ENCODE peak calls at places on chromosomes 7 and 10, in seven cellular contexts. Q is heart left ventricle, K is stomach, H is suprapubic skin, Z is right lobe of liver, W is breast epithelium, S is Peyer's patch. O is an unnamed sample.

GRCh38 chr7:46776790-46777189 is 805.1 kb downstream of the TNS3 start:
- DNase-seq in Q (no peak), K (no peak), H (no peak), Z (no peak), W (no peak), S (no peak), O (no peak)

GRCh38 chr7:435518-436366 is 83.9 kb downstream of the PDGFA start:
- DNase-seq in Q (peak; percentile 50), K (peak; percentile 91), H (no peak), Z (no peak), W (no peak), S (peak; percentile 85), O (no peak)

GRCh38 chr7:99409814-99410213 is 1.0 kb downstream of the BUD31 start:
- DNase-seq in Q (no peak), K (no peak), H (no peak), Z (no peak), W (no peak), S (no peak), O (no peak)

GRCh38 chr10:26627320-26627719 is 70.2 kb upstream of the PDSS1 start:
- DNase-seq in Q (no peak), K (no peak), H (no peak), Z (no peak), W (no peak), S (no peak), O (no peak)

GRCh38 chr10:80498833-80499671 is 38.6 kb upstream of the SH2D4B start:
- DNase-seq in Q (peak; percentile 95), K (peak; percentile 81), H (peak; percentile 96), Z (peak; percentile 96), W (peak; percentile 90), S (peak; percentile 87), O (peak; percentile 100)

GRCh38 chr7:31811650-31812461 is 124.8 kb downstream of the PPP1R17 start:
- DNase-seq in Q (peak; percentile 42), K (no peak), H (no peak), Z (no peak), W (no peak), S (no peak), O (no peak)

GRCh38 chr7:46939558-46939957 is 642.4 kb downstream of the TNS3 start:
- DNase-seq in Q (no peak), K (no peak), H (no peak), Z (no peak), W (no peak), S (no peak), O (no peak)

GRCh38 chr7:30302656-30303311 is 18.4 kb downstream of the ZNRF2 start:
- DNase-seq in Q (no peak), K (no peak), H (no peak), Z (no peak), W (no peak), S (no peak), O (no peak)

GRCh38 chr10:61078542-61078941 is 134.6 kb upstream of the RHOBTB1 start:
- DNase-seq in Q (peak; percentile 25), K (no peak), H (no peak), Z (no peak), W (no peak), S (no peak), O (no peak)

GRCh38 chr7:96187735-96188622 is 133.9 kb downstream of the SLC25A13 start:
- DNase-seq in Q (no peak), K (no peak), H (no peak), Z (no peak), W (no peak), S (no peak), O (no peak)

GRCh38 chr10:88428442-88428841 is 154.7 kb downstream of the RNLS start:
- DNase-seq in Q (no peak), K (no peak), H (no peak), Z (no peak), W (no peak), S (no peak), O (no peak)

GRCh38 chr10:24575462-24576002 is 148.2 kb downstream of the ARHGAP21 start:
- DNase-seq in Q (no peak), K (no peak), H (no peak), Z (no peak), W (no peak), S (no peak), O (no peak)

GRCh38 chr7:148611692-148612091 is 21.1 kb downstream of the C7orf33 start:
- DNase-seq in Q (no peak), K (no peak), H (no peak), Z (no peak), W (no peak), S (no peak), O (no peak)

GRCh38 chr7:157815061-157816022 is 478.5 kb downstream of the DNAJB6 start:
- DNase-seq in Q (no peak), K (no peak), H (no peak), Z (peak; percentile 41), W (no peak), S (no peak), O (no peak)

GRCh38 chr10:114646426-114646825 is 11.6 kb downstream of the ABLIM1 start:
- DNase-seq in Q (no peak), K (no peak), H (no peak), Z (no peak), W (no peak), S (no peak), O (no peak)

GRCh38 chr7:69684955-69685631 is 86.8 kb downstream of the AUTS2 start:
- DNase-seq in Q (no peak), K (no peak), H (no peak), Z (no peak), W (no peak), S (no peak), O (no peak)

GRCh38 chr10:21292763-21293517 is 232.5 kb downstream of the SKIDA1 start:
- DNase-seq in Q (peak; percentile 72), K (no peak), H (peak; percentile 84), Z (no peak), W (peak; percentile 86), S (no peak), O (no peak)

GRCh38 chr10:21503580-21503979 is 21.9 kb downstream of the SKIDA1 start:
- DNase-seq in Q (no peak), K (no peak), H (no peak), Z (no peak), W (no peak), S (no peak), O (no peak)

GRCh38 chr7:50648570-50649169 is 83.5 kb upstream of the DDC start:
- DNase-seq in Q (no peak), K (peak; percentile 16), H (no peak), Z (no peak), W (no peak), S (no peak), O (peak; percentile 61)

GRCh38 chr7:7427363-7427762 is 108.3 kb downstream of the COL28A1 start:
- DNase-seq in Q (no peak), K (no peak), H (no peak), Z (no peak), W (no peak), S (no peak), O (no peak)

GRCh38 chr10:73920084-73920483 is 9.2 kb downstream of the PLAU start:
- DNase-seq in Q (peak; percentile 64), K (no peak), H (no peak), Z (no peak), W (peak; percentile 78), S (no peak), O (no peak)

GRCh38 chr10:5416981-5417380 is 4.6 kb downstream of the NET1 start:
- DNase-seq in Q (no peak), K (no peak), H (no peak), Z (no peak), W (no peak), S (no peak), O (no peak)

GRCh38 chr10:15374156-15374555 is 3.1 kb upstream of the FAM171A1 start:
- DNase-seq in Q (no peak), K (no peak), H (no peak), Z (no peak), W (no peak), S (no peak), O (no peak)

GRCh38 chr10:34730726-34731125 is 84.4 kb downstream of the PARD3 start:
- DNase-seq in Q (no peak), K (no peak), H (no peak), Z (no peak), W (no peak), S (no peak), O (no peak)
- H3K4me1 ChIP-seq in Q (peaks cover 19% of the 10 kb centered on the region), K (peaks cover 39% of the 10 kb centered on the region), H (peaks cover 53% of the 10 kb centered on the region), Z (peaks cover 39% of the 10 kb centered on the region), W (peaks cover 6% of the 10 kb centered on the region), S (no peaks in the 10 kb centered on the region), O (peaks cover 72% of the 10 kb centered on the region)

GRCh38 chr7:108280136-108280535 is 150.0 kb upstream of the LAMB4 start:
- DNase-seq in Q (no peak), K (no peak), H (no peak), Z (no peak), W (no peak), S (no peak), O (no peak)

GRCh38 chr7:108278776-108279175 is 148.6 kb upstream of the LAMB4 start:
- DNase-seq in Q (no peak), K (no peak), H (no peak), Z (no peak), W (no peak), S (no peak), O (no peak)

GRCh38 chr7:108282427-108282996 is 152.4 kb upstream of the LAMB4 start:
- DNase-seq in Q (no peak), K (no peak), H (no peak), Z (no peak), W (no peak), S (no peak), O (no peak)

GRCh38 chr7:108283252-108283651 is 153.1 kb upstream of the LAMB4 start:
- DNase-seq in Q (no peak), K (no peak), H (no peak), Z (no peak), W (no peak), S (no peak), O (no peak)

GRCh38 chr7:108278281-108278680 is 148.1 kb upstream of the LAMB4 start:
- DNase-seq in Q (no peak), K (no peak), H (no peak), Z (no peak), W (no peak), S (no peak), O (no peak)
- TF ChIP-seq POLR2A in Q (no peak), K (no peak), H (no peak), Z (no peak), W (no peak), S (no peak), O (no peak)

DNA sequence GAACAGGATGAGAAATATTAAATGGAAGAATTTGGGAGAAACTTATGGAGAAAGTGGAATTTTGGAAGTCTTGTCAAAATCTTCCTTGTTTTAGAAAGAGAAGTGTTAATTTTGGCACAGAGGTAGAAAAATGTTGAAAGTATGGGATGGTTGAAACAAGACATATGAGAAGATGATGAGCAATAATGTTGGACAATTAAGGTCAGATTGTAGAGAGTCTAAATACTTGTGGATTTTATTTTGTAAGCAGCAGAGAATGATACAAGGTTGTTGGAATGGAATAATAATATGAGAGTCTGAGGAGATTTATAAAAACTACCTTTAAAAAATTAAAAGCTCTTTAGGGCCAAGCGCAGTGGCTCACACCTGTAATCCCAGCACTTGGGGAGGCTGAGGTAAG is 34.6 kb downstream of the PHTF2 start:
- DNase-seq in Q (no peak), K (no peak), H (no peak), Z (no peak), W (no peak), S (no peak), O (no peak)
- H3K4me1 ChIP-seq in Q (peaks cover 16% of the 10 kb centered on the region), K (peaks cover 25% of the 10 kb centered on the region), H (peaks cover 16% of the 10 kb centered on the region), Z (no peaks in the 10 kb centered on the region), W (no peaks in the 10 kb centered on the region), S (no peaks in the 10 kb centered on the region), O (peaks cover 7% of the 10 kb centered on the region)

DNA sequence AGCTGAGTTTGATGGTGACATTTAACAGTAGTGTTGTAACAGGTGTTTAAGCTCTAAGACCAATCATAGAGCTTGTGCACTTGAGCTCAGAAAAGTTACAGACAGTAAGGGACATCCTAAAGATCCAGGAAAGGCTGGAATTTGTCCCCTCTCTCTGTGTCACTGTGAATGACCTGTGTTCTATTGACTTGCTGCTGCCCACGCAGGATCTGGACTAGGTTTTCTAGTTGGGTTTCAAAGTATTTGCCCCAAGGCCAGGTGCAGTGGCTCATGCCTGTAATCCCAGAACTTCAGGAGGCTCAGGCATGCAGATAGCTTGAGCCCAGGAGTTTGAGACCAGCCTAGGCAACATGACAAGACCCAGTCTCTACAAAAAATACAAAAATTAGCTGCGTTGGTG is 17.1 kb downstream of the AOC1 start:
- DNase-seq in Q (no peak), K (no peak), H (no peak), Z (no peak), W (no peak), S (no peak), O (peak; percentile 22)
- TF ChIP-seq POLR2A in Q (no peak), K (no peak), H (no peak), Z (no peak), W (no peak), S (no peak), O (no peak)